ENCODE peak calls at places on chromosomes 2 and 18, in ten cellular contexts. One of them, this sample, is unnamed.

GRCh38 chr2:203340791-203341487 is 12.7 kb downstream of the ABI2 start:
- DNase-seq in psoas muscle: no peak
- DNase-seq in heart right ventricle: no peak
- DNase-seq in AG04450: no peak
- DNase-seq in left ventricle myocardium inferior: no peak
- DNase-seq in heart left ventricle: no peak
- DNase-seq in esophagus squamous epithelium: no peak
- DNase-seq in tibial artery: no peak
- DNase-seq in OCI-LY7: no peak
- DNase-seq in stomach: no peak
- DNase-seq in this sample: no peak

GRCh38 chr18:46859855-46860254 is 57.5 kb downstream of the PIAS2 start:
- DNase-seq in OCI-LY7: peak
- DNase-seq in tibial artery: no peak
- DNase-seq in esophagus squamous epithelium: no peak
- DNase-seq in heart left ventricle: no peak
- DNase-seq in heart right ventricle: no peak
- DNase-seq in stomach: no peak
- DNase-seq in left ventricle myocardium inferior: no peak
- DNase-seq in AG04450: peak
- DNase-seq in psoas muscle: no peak
- DNase-seq in this sample: no peak

GRCh38 chr2:45014016-45014702 is 4.9 kb upstream of the SIX2 start:
- DNase-seq in psoas muscle: peak
- DNase-seq in heart left ventricle: peak
- DNase-seq in esophagus squamous epithelium: no peak
- DNase-seq in left ventricle myocardium inferior: peak
- DNase-seq in stomach: peak
- DNase-seq in tibial artery: peak
- DNase-seq in AG04450: no peak
- DNase-seq in heart right ventricle: peak
- DNase-seq in OCI-LY7: no peak
- DNase-seq in this sample: no peak

GRCh38 chr2:66509326-66509811 is 74.4 kb downstream of the MEIS1 start:
- DNase-seq in psoas muscle: no peak
- DNase-seq in AG04450: no peak
- DNase-seq in left ventricle myocardium inferior: no peak
- DNase-seq in heart right ventricle: no peak
- DNase-seq in stomach: no peak
- DNase-seq in tibial artery: no peak
- DNase-seq in heart left ventricle: no peak
- DNase-seq in OCI-LY7: no peak
- DNase-seq in esophagus squamous epithelium: no peak
- DNase-seq in this sample: no peak

GRCh38 chr18:59063300-59063895 is 76.3 kb upstream of the SEC11C start:
- DNase-seq in left ventricle myocardium inferior: no peak
- DNase-seq in esophagus squamous epithelium: no peak
- DNase-seq in psoas muscle: no peak
- DNase-seq in heart right ventricle: no peak
- DNase-seq in heart left ventricle: no peak
- DNase-seq in AG04450: no peak
- DNase-seq in stomach: no peak
- DNase-seq in tibial artery: no peak
- DNase-seq in OCI-LY7: no peak
- DNase-seq in this sample: no peak

GRCh38 chr2:225737556-225737955 is 338.0 kb downstream of the NYAP2 start:
- DNase-seq in heart right ventricle: no peak
- DNase-seq in OCI-LY7: no peak
- DNase-seq in stomach: no peak
- DNase-seq in AG04450: no peak
- DNase-seq in tibial artery: no peak
- DNase-seq in psoas muscle: no peak
- DNase-seq in heart left ventricle: no peak
- DNase-seq in left ventricle myocardium inferior: no peak
- DNase-seq in esophagus squamous epithelium: no peak
- DNase-seq in this sample: no peak

GRCh38 chr2:222264791-222265320 is 33.9 kb downstream of the PAX3 start:
- DNase-seq in AG04450: no peak
- DNase-seq in stomach: no peak
- DNase-seq in psoas muscle: no peak
- DNase-seq in heart left ventricle: no peak
- DNase-seq in heart right ventricle: no peak
- DNase-seq in OCI-LY7: no peak
- DNase-seq in left ventricle myocardium inferior: no peak
- DNase-seq in tibial artery: no peak
- DNase-seq in esophagus squamous epithelium: no peak
- DNase-seq in this sample: no peak

GRCh38 chr18:44028109-44028508 is 652.6 kb upstream of the SETBP1 start:
- DNase-seq in stomach: no peak
- DNase-seq in heart right ventricle: no peak
- DNase-seq in OCI-LY7: no peak
- DNase-seq in heart left ventricle: no peak
- DNase-seq in esophagus squamous epithelium: no peak
- DNase-seq in AG04450: no peak
- DNase-seq in psoas muscle: no peak
- DNase-seq in tibial artery: no peak
- DNase-seq in left ventricle myocardium inferior: no peak
- DNase-seq in this sample: no peak

GRCh38 chr2:121101093-121101715 is 183.8 kb downstream of the TFCP2L1 start:
- DNase-seq in stomach: no peak
- DNase-seq in heart right ventricle: no peak
- DNase-seq in psoas muscle: no peak
- DNase-seq in AG04450: no peak
- DNase-seq in tibial artery: no peak
- DNase-seq in left ventricle myocardium inferior: no peak
- DNase-seq in heart left ventricle: no peak
- DNase-seq in OCI-LY7: no peak
- DNase-seq in esophagus squamous epithelium: no peak
- DNase-seq in this sample: no peak

GRCh38 chr2:121102949-121103348 is 182.1 kb downstream of the TFCP2L1 start:
- DNase-seq in heart right ventricle: no peak
- DNase-seq in left ventricle myocardium inferior: no peak
- DNase-seq in stomach: no peak
- DNase-seq in heart left ventricle: no peak
- DNase-seq in OCI-LY7: no peak
- DNase-seq in esophagus squamous epithelium: no peak
- DNase-seq in tibial artery: no peak
- DNase-seq in psoas muscle: no peak
- DNase-seq in AG04450: no peak
- DNase-seq in this sample: no peak

GRCh38 chr2:121098556-121098955 is 186.4 kb downstream of the TFCP2L1 start:
- DNase-seq in psoas muscle: no peak
- DNase-seq in OCI-LY7: no peak
- DNase-seq in esophagus squamous epithelium: no peak
- DNase-seq in AG04450: no peak
- DNase-seq in stomach: no peak
- DNase-seq in left ventricle myocardium inferior: no peak
- DNase-seq in tibial artery: no peak
- DNase-seq in heart left ventricle: no peak
- DNase-seq in heart right ventricle: no peak
- DNase-seq in this sample: no peak

GRCh38 chr2:121096611-121097010 is 188.4 kb downstream of the TFCP2L1 start:
- DNase-seq in heart left ventricle: no peak
- DNase-seq in OCI-LY7: no peak
- DNase-seq in psoas muscle: no peak
- DNase-seq in heart right ventricle: no peak
- DNase-seq in esophagus squamous epithelium: no peak
- DNase-seq in tibial artery: no peak
- DNase-seq in left ventricle myocardium inferior: no peak
- DNase-seq in AG04450: no peak
- DNase-seq in stomach: no peak
- DNase-seq in this sample: no peak

DNA sequence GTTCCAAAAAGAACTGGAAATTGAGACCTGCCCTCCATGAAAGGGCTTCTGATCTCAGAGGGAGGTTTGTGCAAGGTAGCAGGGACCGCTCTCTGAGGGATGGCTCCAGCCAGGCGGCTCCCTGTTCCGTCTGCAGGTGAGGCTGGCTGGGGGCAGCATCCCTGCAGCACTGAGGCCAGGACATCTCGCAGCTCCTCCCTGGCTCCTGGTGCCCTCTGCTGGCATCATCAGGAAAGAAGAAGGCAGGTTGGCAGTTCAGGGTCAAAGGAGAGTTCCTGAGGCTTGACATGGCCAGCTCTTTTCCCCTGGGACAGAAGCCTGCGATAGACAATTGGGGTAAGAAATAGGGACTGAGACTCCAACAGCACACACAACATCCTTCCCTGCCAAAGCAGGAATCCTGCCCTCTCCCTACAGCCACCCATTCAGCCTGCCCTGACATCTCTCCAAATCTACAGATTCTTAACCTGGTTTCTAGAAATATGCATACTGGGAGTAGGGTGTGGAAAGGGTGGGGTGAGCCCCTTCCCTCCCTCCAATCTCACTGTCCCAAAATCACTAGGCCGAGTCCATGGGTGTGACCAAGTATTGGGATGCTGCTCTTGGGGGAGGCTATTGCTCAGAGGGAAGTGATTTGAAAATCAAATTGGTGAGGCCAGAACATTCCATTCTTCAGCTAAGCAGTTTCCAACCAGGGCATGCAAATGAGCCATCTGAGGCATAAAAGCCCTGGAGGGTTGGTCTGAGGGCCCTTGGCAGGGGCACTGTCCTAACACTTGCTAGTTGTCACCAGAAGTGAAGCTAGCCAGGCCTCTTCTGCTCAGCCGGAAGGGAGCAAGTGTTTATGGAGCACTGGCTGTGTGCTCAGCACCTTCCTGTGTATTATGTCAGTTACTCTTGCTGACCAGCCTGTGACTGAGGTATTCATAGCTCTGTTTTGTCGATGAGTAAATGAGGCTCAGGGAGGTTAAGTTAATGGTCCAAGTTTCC is 185.4 kb downstream of the TFCP2L1 start:
- DNase-seq in heart left ventricle: no peak
- DNase-seq in esophagus squamous epithelium: no peak
- DNase-seq in heart right ventricle: peak
- DNase-seq in AG04450: no peak
- DNase-seq in OCI-LY7: peak
- DNase-seq in tibial artery: no peak
- DNase-seq in left ventricle myocardium inferior: peak
- DNase-seq in psoas muscle: no peak
- DNase-seq in stomach: peak
- DNase-seq in this sample: peak
- H3K27ac ChIP-seq in heart left ventricle: no peak
- H3K27ac ChIP-seq in esophagus squamous epithelium: no peak
- H3K27ac ChIP-seq in heart right ventricle: no peak
- H3K27ac ChIP-seq in AG04450: no peak
- H3K27ac ChIP-seq in OCI-LY7: no peak
- H3K27ac ChIP-seq in tibial artery: no peak
- H3K27ac ChIP-seq in left ventricle myocardium inferior: peak
- H3K27ac ChIP-seq in psoas muscle: no peak
- H3K27ac ChIP-seq in stomach: peak
- H3K27ac ChIP-seq in this sample: no peak

DNA sequence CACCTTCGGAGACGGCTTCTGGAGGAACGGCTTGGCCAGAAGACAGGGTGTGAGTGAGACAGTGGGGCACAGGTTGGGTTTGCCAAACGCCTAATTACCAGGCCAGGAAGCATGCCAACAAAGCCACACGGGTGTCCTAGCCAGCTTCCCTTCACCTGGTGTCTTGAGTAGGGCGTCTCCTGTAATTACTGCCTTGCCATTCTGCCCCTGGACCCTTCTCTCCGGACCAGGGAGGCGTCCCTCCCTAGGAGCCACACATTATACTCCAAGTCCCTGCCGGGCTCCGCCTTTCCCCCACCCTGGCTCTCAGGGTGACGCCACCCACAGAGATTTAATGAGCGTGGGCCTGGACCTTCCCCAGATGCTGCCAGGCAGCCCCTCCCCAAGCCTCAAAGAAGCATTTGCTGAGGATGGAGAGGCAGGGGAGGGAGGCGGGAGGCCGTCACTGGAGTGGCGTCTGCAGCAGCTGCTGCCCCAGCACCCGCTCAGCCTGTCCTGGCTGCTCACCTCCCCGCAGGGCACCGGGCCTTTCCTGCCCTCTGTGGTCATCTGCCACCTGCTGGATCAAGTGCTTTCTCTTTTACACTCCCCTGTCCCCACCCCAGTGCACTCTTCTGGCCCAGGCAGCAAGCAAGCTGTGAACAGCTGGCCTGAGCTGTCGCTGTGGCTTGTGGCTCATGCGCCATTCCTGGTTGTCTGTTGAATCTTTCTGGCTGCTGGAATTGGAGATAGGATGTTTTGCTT is 20.7 kb downstream of the FOSL2 start:
- DNase-seq in tibial artery: no peak
- DNase-seq in AG04450: no peak
- DNase-seq in esophagus squamous epithelium: no peak
- DNase-seq in left ventricle myocardium inferior: peak
- DNase-seq in psoas muscle: peak
- DNase-seq in stomach: no peak
- DNase-seq in OCI-LY7: no peak
- DNase-seq in heart right ventricle: no peak
- DNase-seq in heart left ventricle: no peak
- DNase-seq in this sample: peak
- TF ChIP-seq CTCF in tibial artery: no peak
- TF ChIP-seq CTCF in AG04450: peak
- TF ChIP-seq CTCF in esophagus squamous epithelium: no peak
- TF ChIP-seq CTCF in left ventricle myocardium inferior: peak
- TF ChIP-seq CTCF in psoas muscle: peak
- TF ChIP-seq CTCF in stomach: no peak
- TF ChIP-seq CTCF in OCI-LY7: no peak
- TF ChIP-seq CTCF in heart right ventricle: peak
- TF ChIP-seq CTCF in heart left ventricle: peak
- TF ChIP-seq CTCF in this sample: no peak

GRCh38 chr2:152730591-152731333 is 12.3 kb downstream of the ARL6IP6 start:
- DNase-seq in OCI-LY7: peak
- DNase-seq in left ventricle myocardium inferior: no peak
- DNase-seq in stomach: no peak
- DNase-seq in esophagus squamous epithelium: no peak
- DNase-seq in heart right ventricle: no peak
- DNase-seq in tibial artery: no peak
- DNase-seq in psoas muscle: no peak
- DNase-seq in heart left ventricle: no peak
- DNase-seq in AG04450: no peak
- DNase-seq in this sample: no peak

GRCh38 chr2:152723918-152724317 is 5.5 kb downstream of the ARL6IP6 start:
- DNase-seq in OCI-LY7: no peak
- DNase-seq in left ventricle myocardium inferior: no peak
- DNase-seq in heart right ventricle: no peak
- DNase-seq in psoas muscle: no peak
- DNase-seq in heart left ventricle: no peak
- DNase-seq in AG04450: no peak
- DNase-seq in esophagus squamous epithelium: no peak
- DNase-seq in stomach: no peak
- DNase-seq in tibial artery: no peak
- DNase-seq in this sample: no peak

DNA sequence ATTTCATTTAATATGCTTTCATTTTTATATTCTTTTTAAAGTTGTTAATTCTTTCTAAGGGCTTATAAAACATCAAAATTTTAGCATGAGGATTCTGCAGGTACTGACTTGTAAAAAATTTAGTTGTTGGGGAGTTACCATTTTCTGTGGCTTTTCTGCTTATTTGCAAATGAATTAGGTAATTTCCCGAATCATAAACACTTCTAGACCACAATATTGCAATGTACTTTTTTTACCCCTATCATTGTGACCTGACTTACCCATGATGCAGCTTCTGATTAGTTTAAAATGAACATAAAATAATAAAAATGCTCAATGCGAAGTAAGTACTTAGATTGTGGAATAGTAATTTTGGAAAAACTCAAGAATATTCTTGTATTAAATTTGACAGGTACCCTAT is 11.4 kb downstream of the ARL6IP6 start:
- DNase-seq in AG04450: no peak
- DNase-seq in psoas muscle: no peak
- DNase-seq in esophagus squamous epithelium: no peak
- DNase-seq in heart left ventricle: no peak
- DNase-seq in stomach: no peak
- DNase-seq in OCI-LY7: no peak
- DNase-seq in heart right ventricle: no peak
- DNase-seq in tibial artery: no peak
- DNase-seq in left ventricle myocardium inferior: no peak
- DNase-seq in this sample: no peak
- H3K27ac ChIP-seq in AG04450: no peak
- H3K27ac ChIP-seq in psoas muscle: no peak
- H3K27ac ChIP-seq in esophagus squamous epithelium: no peak
- H3K27ac ChIP-seq in heart left ventricle: no peak
- H3K27ac ChIP-seq in stomach: no peak
- H3K27ac ChIP-seq in OCI-LY7: no peak
- H3K27ac ChIP-seq in heart right ventricle: no peak
- H3K27ac ChIP-seq in tibial artery: no peak
- H3K27ac ChIP-seq in left ventricle myocardium inferior: no peak
- H3K27ac ChIP-seq in this sample: no peak

DNA sequence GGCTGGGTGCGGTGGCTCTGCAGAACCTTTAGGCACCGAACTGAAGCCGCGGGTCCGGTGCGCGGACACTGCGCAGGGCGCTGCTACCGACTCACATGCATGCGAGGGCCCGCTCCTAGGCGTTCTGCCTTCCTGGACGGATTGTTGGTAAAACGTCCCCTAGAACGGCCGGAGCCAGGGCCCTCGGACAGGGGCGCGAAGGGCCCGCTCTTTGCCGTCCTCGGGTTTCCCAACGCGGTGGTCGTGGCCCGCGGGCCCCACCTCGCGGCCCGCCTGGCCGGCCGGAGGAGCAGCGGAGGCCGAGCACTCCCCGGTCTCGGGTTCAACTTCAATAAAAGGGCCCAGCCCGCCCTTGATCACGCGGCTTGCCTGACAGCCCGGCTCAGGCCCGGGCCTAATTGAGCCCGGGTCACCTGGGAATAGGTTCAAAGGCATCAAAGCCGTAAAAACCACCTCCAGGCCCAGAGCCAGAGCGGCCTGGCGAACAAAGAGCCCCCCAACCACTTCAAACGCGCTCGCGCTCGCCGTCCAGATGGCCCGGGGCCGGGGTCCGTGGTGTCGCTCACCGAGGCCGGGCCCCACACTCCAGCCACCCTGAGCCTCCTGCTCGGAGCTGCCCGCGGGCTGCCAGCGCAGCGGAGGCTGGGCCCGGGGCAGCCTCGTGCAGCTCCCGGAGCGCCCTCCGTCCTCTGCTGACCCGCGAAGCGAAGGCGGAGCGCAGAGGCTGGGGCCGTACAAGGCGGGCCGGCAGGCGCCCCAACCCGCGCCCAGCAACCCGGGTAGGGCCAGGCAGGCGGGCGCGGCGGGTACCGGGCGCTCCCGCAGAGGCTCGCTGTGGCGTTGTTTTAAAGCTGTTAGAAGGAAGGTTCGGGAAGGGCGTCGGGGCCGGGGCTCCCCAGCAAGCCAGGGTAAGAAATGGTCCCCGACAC is 1.1 kb upstream of the TWIST2 start:
- DNase-seq in AG04450: no peak
- DNase-seq in psoas muscle: peak
- DNase-seq in OCI-LY7: no peak
- DNase-seq in stomach: no peak
- DNase-seq in tibial artery: no peak
- DNase-seq in left ventricle myocardium inferior: no peak
- DNase-seq in heart right ventricle: no peak
- DNase-seq in heart left ventricle: no peak
- DNase-seq in esophagus squamous epithelium: no peak
- DNase-seq in this sample: no peak
- TF ChIP-seq CTCF in AG04450: no peak
- TF ChIP-seq CTCF in psoas muscle: no peak
- TF ChIP-seq CTCF in OCI-LY7: no peak
- TF ChIP-seq CTCF in stomach: no peak
- TF ChIP-seq CTCF in tibial artery: no peak
- TF ChIP-seq CTCF in left ventricle myocardium inferior: no peak
- TF ChIP-seq CTCF in heart right ventricle: peak
- TF ChIP-seq CTCF in heart left ventricle: no peak
- TF ChIP-seq CTCF in esophagus squamous epithelium: no peak
- TF ChIP-seq CTCF in this sample: no peak

This sample was measured in colonic mucosa.